ENCODE peak calls at places on chromosome 18, in ten cellular contexts. U is astrocyte of the spinal cord, E is GM12878, C is MM.1S, H is epithelial cell of esophagus, R is heart left ventricle, N is breast epithelium, S is uterus, T is HCT116, B is fibroblast of pulmonary artery. W is an unnamed sample.

GRCh38 chr18:26487437-26487836 is 60.9 kb downstream of the KCTD1 start:
- DNase-seq in H (peak), R (no peak), B (peak), T (no peak), N (no peak), C (no peak), E (peak), S (no peak), U (no peak), W (peak)

GRCh38 chr18:159037-159652 is 788 bp downstream of the USP14 start:
- DNase-seq in B (peak), R (no peak), N (no peak), T (no peak), C (peak), E (no peak), U (no peak), H (peak), S (no peak), W (no peak)

GRCh38 chr18:3720818-3721545 is 271.0 kb downstream of the TGIF1 start:
- DNase-seq in B (no peak), S (no peak), E (no peak), R (no peak), C (no peak), N (no peak), T (no peak), H (peak), U (no peak), W (no peak)

GRCh38 chr18:37434161-37434860 is 131.3 kb downstream of the CELF4 start:
- DNase-seq in U (no peak), B (no peak), C (peak), S (no peak), R (no peak), E (peak), T (no peak), N (no peak), H (no peak), W (no peak)

GRCh38 chr18:53657257-53657656 is 567.2 kb downstream of the MBD2 start:
- DNase-seq in S (no peak), B (no peak), C (no peak), U (no peak), R (no peak), H (no peak), N (no peak), T (no peak), E (no peak), W (no peak)

GRCh38 chr18:79241755-79242154 is 154.0 kb upstream of the NFATC1 start:
- DNase-seq in U (no peak), E (no peak), N (no peak), S (no peak), H (no peak), C (no peak), B (no peak), T (no peak), R (no peak), W (no peak)

GRCh38 chr18:26422472-26423162 is 125.7 kb downstream of the KCTD1 start:
- DNase-seq in R (no peak), H (no peak), N (no peak), E (no peak), U (no peak), S (no peak), T (no peak), B (no peak), C (no peak), W (no peak)

GRCh38 chr18:37242091-37242490 is 323.5 kb downstream of the CELF4 start:
- DNase-seq in U (no peak), S (no peak), B (no peak), H (no peak), T (no peak), C (no peak), R (no peak), N (no peak), E (no peak), W (no peak)

GRCh38 chr18:73975266-73975665 is 172.4 kb downstream of the FBXO15 start:
- DNase-seq in U (peak), S (no peak), H (no peak), E (no peak), T (no peak), R (no peak), B (no peak), N (no peak), C (no peak), W (peak)

GRCh38 chr18:72808688-72809087 is 59.1 kb downstream of the NETO1 start:
- DNase-seq in T (no peak), N (no peak), S (no peak), C (no peak), B (no peak), R (peak), U (no peak), H (no peak), E (no peak), W (no peak)

GRCh38 chr18:11529081-11529480 is 80.3 kb upstream of the SLC35G4 start:
- DNase-seq in T (no peak), C (no peak), E (no peak), H (no peak), B (no peak), U (no peak), N (no peak), R (no peak), S (no peak), W (no peak)

GRCh38 chr18:2881490-2882195 is 34.8 kb downstream of the EMILIN2 start:
- DNase-seq in C (no peak), R (peak), S (peak), U (peak), H (peak), T (no peak), B (peak), N (no peak), E (no peak), W (peak)

GRCh38 chr18:77000527-77000926 is 132.1 kb downstream of the MBP start:
- DNase-seq in C (peak), E (no peak), H (peak), U (peak), R (no peak), B (peak), S (peak), T (no peak), N (peak), W (peak)

GRCh38 chr18:28189400-28190239 is 12.7 kb upstream of the CDH2 start:
- DNase-seq in S (no peak), R (no peak), C (peak), T (peak), B (peak), U (peak), E (peak), N (no peak), H (peak), W (peak)

GRCh38 chr18:37397814-37398213 is 167.8 kb downstream of the CELF4 start:
- DNase-seq in S (no peak), T (no peak), H (no peak), E (no peak), B (no peak), U (no peak), R (no peak), C (no peak), N (no peak), W (no peak)

GRCh38 chr18:3061581-3062416 is 48.9 kb upstream of the LPIN2 start:
- DNase-seq in T (no peak), S (no peak), R (no peak), B (no peak), U (no peak), E (no peak), C (peak), H (no peak), N (no peak), W (no peak)

GRCh38 chr18:38007931-38008330 is 442.3 kb upstream of the CELF4 start:
- DNase-seq in H (peak), S (no peak), B (no peak), C (no peak), E (no peak), R (no peak), T (no peak), U (no peak), N (no peak), W (no peak)

GRCh38 chr18:58400337-58400885 is 228.5 kb downstream of the ALPK2 start:
- DNase-seq in N (no peak), B (no peak), U (no peak), E (no peak), T (no peak), C (no peak), H (no peak), R (no peak), S (no peak), W (peak)

GRCh38 chr18:50441518-50441917 is 66.7 kb downstream of the SKA1 start:
- DNase-seq in S (no peak), B (peak), H (no peak), R (no peak), T (no peak), U (no peak), C (no peak), E (no peak), N (no peak), W (no peak)

GRCh38 chr18:33804258-33804657 is 226.2 kb downstream of the ASXL3 start:
- DNase-seq in C (no peak), T (no peak), E (no peak), B (peak), S (no peak), R (no peak), U (peak), N (no peak), H (peak), W (peak)

GRCh38 chr18:14908541-14908940 is 160.6 kb downstream of the ANKRD30B start:
- DNase-seq in E (no peak), C (no peak), U (no peak), R (no peak), B (no peak), N (no peak), H (no peak), S (no peak), T (no peak), W (no peak)

GRCh38 chr18:12694032-12694431 is 8.5 kb downstream of the CEP76 start:
- DNase-seq in H (peak), T (no peak), B (no peak), E (no peak), U (no peak), N (no peak), S (no peak), C (no peak), R (no peak), W (no peak)

GRCh38 chr18:267380-267687 is 513 bp downstream of the THOC1 start:
- DNase-seq in E (no peak), S (no peak), C (peak), H (no peak), R (no peak), T (no peak), B (no peak), N (no peak), U (no peak), W (peak)

GRCh38 chr18:62741118-62741566 is 25.8 kb downstream of the PHLPP1 start:
- DNase-seq in R (no peak), B (peak), H (peak), E (no peak), C (no peak), T (peak), N (no peak), U (peak), S (no peak), W (peak)

GRCh38 chr18:9330419-9330818 is 4.2 kb upstream of the TWSG1 start:
- DNase-seq in E (no peak), B (no peak), N (no peak), R (no peak), U (no peak), C (no peak), H (no peak), T (no peak), S (no peak), W (no peak)

GRCh38 chr18:73944715-73945114 is 202.9 kb downstream of the FBXO15 start:
- DNase-seq in C (no peak), B (no peak), U (no peak), H (peak), R (no peak), N (no peak), E (no peak), S (no peak), T (no peak), W (no peak)

GRCh38 chr18:65623686-65624085 is 127.1 kb upstream of the CDH7 start:
- DNase-seq in H (no peak), R (no peak), E (no peak), U (no peak), C (no peak), N (no peak), T (no peak), S (no peak), B (no peak), W (no peak)

GRCh38 chr18:463442-464310 is 36.8 kb downstream of the COLEC12 start:
- DNase-seq in C (no peak), T (no peak), N (no peak), S (no peak), U (peak), B (no peak), H (no peak), E (no peak), R (no peak), W (peak)

GRCh38 chr18:75544496-75544895 is 117.0 kb upstream of the SMIM21 start:
- DNase-seq in H (peak), T (peak), S (no peak), C (no peak), N (no peak), R (no peak), U (peak), B (peak), E (no peak), W (peak)

GRCh38 chr18:28854964-28855363 is 678.0 kb upstream of the CDH2 start:
- DNase-seq in E (no peak), S (no peak), C (no peak), U (no peak), N (no peak), H (peak), R (no peak), B (peak), T (no peak), W (peak)

GRCh38 chr18:79770826-79771225 is 26.9 kb upstream of the KCNG2 start:
- DNase-seq in N (no peak), C (no peak), H (no peak), S (no peak), U (no peak), B (no peak), E (no peak), T (no peak), R (no peak), W (no peak)

GRCh38 chr18:67710639-67711038 is 194.1 kb upstream of the DSEL start:
- DNase-seq in B (no peak), E (no peak), N (no peak), R (no peak), S (no peak), C (no peak), T (no peak), H (peak), U (no peak), W (peak)

GRCh38 chr18:67705748-67706147 is 189.2 kb upstream of the DSEL start:
- DNase-seq in E (no peak), R (no peak), T (no peak), N (no peak), S (no peak), U (peak), C (no peak), H (peak), B (peak), W (peak)
- TF ChIP-seq CTCF in E (no peak), R (no peak), T (no peak), N (no peak), S (no peak), U (peak), C (no peak), H (peak), B (no peak), W (peak)

GRCh38 chr18:31656754-31657153 is 27.6 kb downstream of the B4GALT6 start:
- DNase-seq in R (no peak), E (no peak), N (no peak), B (no peak), T (no peak), C (no peak), S (no peak), H (no peak), U (no peak), W (no peak)

GRCh38 chr18:31660763-31661162 is 23.6 kb downstream of the B4GALT6 start:
- DNase-seq in B (no peak), N (no peak), S (no peak), U (no peak), C (no peak), E (no peak), H (no peak), R (no peak), T (no peak), W (no peak)

GRCh38 chr18:31657823-31658669 is 26.3 kb downstream of the B4GALT6 start:
- DNase-seq in S (no peak), B (no peak), R (no peak), C (peak), T (no peak), U (peak), N (no peak), E (peak), H (no peak), W (peak)

GRCh38 chr18:31659574-31660149 is 24.7 kb downstream of the B4GALT6 start:
- DNase-seq in C (no peak), S (no peak), U (no peak), B (no peak), R (no peak), N (no peak), T (no peak), H (no peak), E (no peak), W (no peak)

GRCh38 chr18:31658670-31659573 is 25.5 kb downstream of the B4GALT6 start:
- DNase-seq in R (no peak), N (no peak), B (no peak), C (peak), H (no peak), U (peak), T (no peak), S (no peak), E (peak), W (peak)
- H3K4me3 ChIP-seq in R (no peak), N (no peak), B (no peak), C (peak), H (no peak), U (no peak), T (no peak), S (no peak), E (peak), W (no peak)

GRCh38 chr18:69946608-69947155 is 991 bp downstream of the CD226 start:
- DNase-seq in S (no peak), C (no peak), R (no peak), E (no peak), H (no peak), U (no peak), N (no peak), T (no peak), B (no peak), W (no peak)

GRCh38 chr18:69945220-69946114 is 2.2 kb downstream of the CD226 start:
- DNase-seq in C (no peak), H (no peak), N (no peak), E (no peak), R (no peak), S (no peak), B (no peak), U (no peak), T (no peak), W (no peak)

GRCh38 chr18:69941183-69941582 is 6.5 kb downstream of the CD226 start:
- DNase-seq in B (no peak), N (no peak), R (no peak), U (no peak), T (no peak), H (no peak), E (no peak), C (no peak), S (no peak), W (no peak)

GRCh38 chr18:69944434-69944833 is 3.2 kb downstream of the CD226 start:
- DNase-seq in U (no peak), T (no peak), C (no peak), E (no peak), R (no peak), H (no peak), B (no peak), N (no peak), S (no peak), W (no peak)

DNA sequence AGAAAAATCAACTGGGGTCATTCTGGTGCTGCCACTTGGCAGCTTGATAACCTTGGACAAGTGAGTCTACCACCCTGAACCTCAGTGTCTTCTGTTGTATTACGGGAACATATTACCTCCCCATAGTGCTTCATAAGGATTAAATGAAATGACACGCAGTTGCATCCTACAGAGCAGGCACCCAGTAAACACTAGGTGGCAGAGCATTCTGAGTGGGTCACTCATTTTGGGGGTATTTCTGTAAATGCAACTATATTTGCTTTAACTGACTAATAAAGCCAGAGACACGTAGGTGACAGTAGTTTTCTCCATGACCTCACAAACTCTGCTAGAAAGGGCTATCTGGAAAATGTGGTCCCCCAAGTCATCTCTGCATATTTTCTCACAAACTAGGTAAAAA is 4.7 kb downstream of the CD226 start:
- DNase-seq in E (no peak), U (no peak), B (no peak), C (no peak), T (no peak), N (no peak), S (no peak), R (no peak), H (no peak), W (no peak)
- TF ChIP-seq CTCF in E (peak), U (peak), B (peak), C (no peak), T (peak), N (no peak), S (no peak), R (no peak), H (no peak), W (peak)

GRCh38 chr18:63975632-63976031 is 5.8 kb downstream of the SERPINB8 start:
- DNase-seq in T (no peak), S (no peak), E (no peak), B (no peak), U (no peak), H (no peak), R (no peak), N (no peak), C (no peak), W (no peak)

GRCh38 chr18:63969965-63970802 is at the start of gene SERPINB8:
- DNase-seq in U (peak), T (peak), S (peak), C (peak), H (peak), N (peak), B (peak), R (peak), E (no peak), W (peak)

GRCh38 chr18:63974991-63975390 is 5.1 kb downstream of the SERPINB8 start:
- DNase-seq in U (peak), B (peak), T (peak), S (no peak), C (no peak), N (no peak), E (no peak), H (peak), R (no peak), W (peak)

GRCh38 chr18:63970803-63971191 is 916 bp downstream of the SERPINB8 start:
- DNase-seq in H (peak), U (no peak), C (no peak), E (no peak), B (no peak), N (no peak), R (peak), T (no peak), S (peak), W (no peak)

DNA sequence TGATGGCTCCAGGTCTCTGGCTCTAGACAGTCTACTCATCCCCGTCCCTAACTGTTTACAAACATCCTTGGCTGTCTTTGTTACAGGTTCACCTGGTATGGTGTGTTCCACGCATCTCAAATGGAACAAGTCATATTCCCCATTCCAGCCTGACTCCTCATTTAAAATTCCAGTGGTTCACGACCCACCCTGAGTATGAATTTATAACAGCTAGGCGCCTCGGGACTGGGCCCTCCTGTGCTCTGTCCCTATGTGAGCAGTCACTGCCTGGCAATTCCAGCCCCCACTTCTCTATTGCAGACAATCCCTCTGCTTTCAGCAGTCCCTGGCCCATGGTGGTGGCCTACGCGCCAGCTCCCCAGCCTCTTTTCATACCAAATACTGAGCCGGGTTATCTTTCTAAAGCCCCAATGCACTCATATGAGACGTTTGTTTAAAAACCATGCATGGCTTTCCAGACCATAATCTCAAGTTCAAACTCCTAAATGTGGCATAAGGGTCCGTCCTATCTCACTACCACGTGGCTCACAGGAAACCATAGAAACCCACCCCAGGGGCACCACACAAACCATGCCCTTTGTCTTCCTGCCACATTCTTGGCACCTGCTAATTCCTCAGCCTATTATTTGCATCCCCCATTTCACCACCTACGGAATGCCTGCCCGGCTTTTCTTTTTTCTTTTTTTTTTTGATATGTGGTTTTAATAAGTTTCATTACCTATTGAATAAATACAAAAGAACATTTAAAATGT is 1.6 kb downstream of the SERPINB8 start:
- DNase-seq in E (no peak), H (peak), T (no peak), C (no peak), U (no peak), B (no peak), S (no peak), N (no peak), R (no peak), W (no peak)
- H3K4me3 ChIP-seq in E (peak), H (peak), T (peak), C (no peak), U (peak), B (peak), S (no peak), N (peak), R (no peak), W (peak)

GRCh38 chr18:52531836-52532235 is 191.8 kb downstream of the DCC start:
- DNase-seq in T (no peak), E (no peak), N (no peak), B (no peak), S (no peak), R (no peak), H (no peak), C (no peak), U (no peak), W (no peak)
- TF ChIP-seq CTCF in T (no peak), E (no peak), N (no peak), B (no peak), S (no peak), R (no peak), H (no peak), C (no peak), U (no peak), W (no peak)

DNA sequence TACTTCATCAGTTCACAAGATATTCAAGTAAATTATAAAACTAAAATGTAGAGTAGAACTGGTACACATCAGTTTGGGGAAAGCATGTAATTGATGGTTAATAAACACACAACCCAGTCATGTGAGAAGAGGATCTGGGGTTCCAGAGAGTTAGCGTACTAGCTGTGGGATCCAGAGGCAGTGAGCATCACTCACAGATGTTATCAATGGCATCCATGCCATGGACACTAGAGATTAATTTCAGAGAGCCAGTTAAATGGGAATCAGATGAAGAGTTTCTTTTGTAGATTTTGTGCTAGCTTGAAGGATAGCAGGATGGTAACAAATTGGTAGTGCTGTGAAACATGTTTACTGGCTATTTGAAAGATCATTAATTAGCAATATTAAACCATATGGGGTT is 21.8 kb upstream of the CCDC68 start:
- DNase-seq in R (no peak), U (no peak), C (no peak), S (no peak), E (no peak), H (no peak), N (no peak), B (no peak), T (no peak), W (no peak)
- H3K4me3 ChIP-seq in R (no peak), U (no peak), C (no peak), S (no peak), E (no peak), H (no peak), N (no peak), B (no peak), T (no peak), W (no peak)

W was measured in fibroblast of mammary gland.